ENCODE peak calls at places on chromosomes 12 and 14, in four cellular contexts. K is sigmoid colon; Q is suprapubic skin; E is CD8-positive, alpha-beta T cell. O is an unnamed sample.

GRCh38 chr14:34052658-34053014 is 101.8 kb upstream of the EGLN3 start:
- DNase-seq in K (no peak), Q (no peak), E (no peak), O (no peak)

GRCh38 chr14:99789581-99789980 is 3.6 kb upstream of the EML1 start:
- DNase-seq in K (no peak), Q (no peak), E (no peak), O (no peak)

GRCh38 chr12:89250648-89251047 is 101.7 kb downstream of the DUSP6 start:
- DNase-seq in K (no peak), Q (no peak), E (no peak), O (no peak)

GRCh38 chr14:54682578-54682977 is 115.7 kb downstream of the SAMD4A start:
- DNase-seq in K (no peak), Q (no peak), E (no peak), O (no peak)

GRCh38 chr12:12483438-12483837 is 79.2 kb downstream of the DUSP16 start:
- DNase-seq in K (no peak), Q (no peak), E (no peak), O (no peak)

GRCh38 chr12:126772171-126772864 is 1494.7 kb upstream of the TMEM132C start:
- DNase-seq in K (no peak), Q (no peak), E (peak), O (no peak)

GRCh38 chr14:23457587-23458445 is 11.7 kb upstream of the NGDN start:
- DNase-seq in K (no peak), Q (no peak), E (no peak), O (no peak)

GRCh38 chr12:30725739-30726138 is 29.0 kb downstream of the CAPRIN2 start:
- DNase-seq in K (no peak), Q (no peak), E (no peak), O (no peak)

GRCh38 chr14:32561520-32561919 is 232.4 kb downstream of the AKAP6 start:
- DNase-seq in K (peak), Q (no peak), E (no peak), O (no peak)

GRCh38 chr12:113537751-113538087 is 66.0 kb upstream of the LHX5 start:
- DNase-seq in K (no peak), Q (no peak), E (no peak), O (no peak)

GRCh38 chr12:68497702-68498101 is 113.0 kb upstream of the RAP1B start:
- DNase-seq in K (no peak), Q (no peak), E (no peak), O (no peak)

GRCh38 chr12:123065666-123066457 is 85.0 kb downstream of the PITPNM2 start:
- DNase-seq in K (no peak), Q (no peak), E (no peak), O (no peak)

GRCh38 chr12:20463920-20464524 is 95.7 kb downstream of the PDE3A start:
- DNase-seq in K (no peak), Q (no peak), E (no peak), O (no peak)

GRCh38 chr12:102833687-102834435 is 83.2 kb downstream of the PAH start:
- DNase-seq in K (no peak), Q (no peak), E (no peak), O (no peak)

GRCh38 chr12:77477907-77478533 is 352.7 kb upstream of the NAV3 start:
- DNase-seq in K (no peak), Q (no peak), E (no peak), O (no peak)

GRCh38 chr12:50841654-50842531 is 833 bp upstream of the TMPRSS12 start:
- DNase-seq in K (no peak), Q (no peak), E (no peak), O (no peak)

GRCh38 chr14:99630202-99630601 is 14.7 kb upstream of the HHIPL1 start:
- DNase-seq in K (no peak), Q (no peak), E (no peak), O (no peak)

GRCh38 chr12:123398177-123398916 is 14.4 kb downstream of the KMT5A start:
- DNase-seq in K (peak), Q (no peak), E (no peak), O (no peak)

DNA sequence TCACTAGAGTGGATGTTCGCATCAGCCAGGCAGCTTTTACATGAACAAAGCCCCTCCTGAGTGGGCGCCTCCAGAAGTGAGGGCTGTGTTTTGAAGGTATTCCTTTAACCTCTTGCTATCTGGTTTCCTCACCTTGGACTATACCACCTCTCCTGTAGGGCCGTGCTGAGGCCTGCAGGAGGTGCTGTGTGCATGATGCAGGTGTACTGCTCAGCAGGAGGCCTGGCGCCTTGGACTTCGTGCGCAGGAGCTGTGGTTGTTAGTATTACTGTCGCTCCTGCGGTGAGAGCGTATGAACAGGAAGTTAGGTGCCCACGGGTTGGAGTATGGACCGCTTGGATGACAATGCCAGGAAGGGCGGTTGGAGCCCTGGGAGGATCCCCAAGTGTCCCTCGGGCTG is 130.7 kb downstream of the TSPAN9 start:
- DNase-seq in K (no peak), Q (no peak), E (no peak), O (no peak)
- TF ChIP-seq CTCF in K (no peak), Q (no peak), E (no peak), O (no peak)

GRCh38 chr12:54438506-54438905 is 19.4 kb upstream of the ITGA5 start:
- DNase-seq in K (no peak), Q (no peak), E (no peak), O (no peak)

GRCh38 chr12:54442071-54442470 is 23.0 kb upstream of the ITGA5 start:
- DNase-seq in K (no peak), Q (no peak), E (no peak), O (no peak)

GRCh38 chr12:54439096-54439495 is 20.0 kb upstream of the ITGA5 start:
- DNase-seq in K (no peak), Q (no peak), E (no peak), O (no peak)

GRCh38 chr12:54437697-54438096 is 18.6 kb upstream of the ITGA5 start:
- DNase-seq in K (no peak), Q (no peak), E (no peak), O (no peak)

GRCh38 chr12:54439521-54440255 is 20.6 kb upstream of the ITGA5 start:
- DNase-seq in K (no peak), Q (no peak), E (no peak), O (no peak)
- H3K27ac ChIP-seq in K (peak), Q (no peak), E (no peak), O (no peak)

GRCh38 chr12:75528692-75529091 is 17.3 kb upstream of the KRR1 start:
- DNase-seq in K (no peak), Q (no peak), E (no peak), O (no peak)

GRCh38 chr12:75528272-75528671 is 16.9 kb upstream of the KRR1 start:
- DNase-seq in K (no peak), Q (no peak), E (no peak), O (no peak)

GRCh38 chr12:75529826-75530225 is 18.4 kb upstream of the KRR1 start:
- DNase-seq in K (no peak), Q (no peak), E (no peak), O (no peak)

GRCh38 chr12:75525263-75525662 is 13.9 kb upstream of the KRR1 start:
- DNase-seq in K (no peak), Q (no peak), E (no peak), O (no peak)

DNA sequence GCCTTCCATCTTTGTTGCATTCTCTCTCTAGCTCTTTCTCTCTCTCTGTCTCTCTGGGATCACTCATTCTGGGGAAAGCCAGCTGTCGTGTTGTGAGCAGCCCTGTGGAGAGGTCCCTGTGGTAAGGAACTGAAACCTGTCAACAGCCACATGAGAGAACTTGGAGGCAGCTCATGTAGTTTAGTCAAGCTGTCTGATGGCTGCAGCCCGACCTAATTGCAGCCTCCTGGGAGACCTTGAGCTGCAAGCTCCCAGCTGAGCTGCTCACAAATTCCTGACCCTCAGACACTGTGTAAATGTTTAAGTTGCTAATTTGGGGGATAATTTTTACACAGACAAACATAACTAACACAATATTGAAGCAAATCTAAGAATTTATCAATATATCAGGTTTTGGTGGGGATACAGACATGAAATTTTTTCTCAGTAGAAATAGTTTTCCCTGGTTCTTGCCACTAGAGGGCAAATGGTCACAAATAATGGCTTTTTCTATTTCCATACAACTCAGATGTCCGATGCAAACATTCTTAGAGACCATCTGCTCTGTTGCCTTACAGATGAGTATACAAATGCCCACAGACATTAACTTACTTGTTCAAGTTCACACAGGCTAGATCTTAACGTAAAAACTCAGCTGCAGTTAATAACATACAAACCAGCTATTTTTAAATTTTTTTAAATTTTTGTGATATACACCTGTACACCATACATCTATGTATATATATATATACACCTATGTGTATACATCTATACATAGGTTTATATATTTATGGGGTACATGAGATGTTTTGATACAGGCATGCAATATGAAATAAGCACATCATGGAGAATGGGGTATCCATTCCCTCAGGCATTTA is 15.5 kb upstream of the KRR1 start:
- DNase-seq in K (peak), Q (no peak), E (no peak), O (no peak)
- TF ChIP-seq CTCF in K (peak), Q (peak), E (peak), O (peak)

GRCh38 chr14:60999536-60999935 is 18.5 kb downstream of the SLC38A6 start:
- DNase-seq in K (no peak), Q (no peak), E (no peak), O (no peak)

GRCh38 chr14:60998617-60999016 is 17.6 kb downstream of the SLC38A6 start:
- DNase-seq in K (no peak), Q (no peak), E (no peak), O (no peak)

DNA sequence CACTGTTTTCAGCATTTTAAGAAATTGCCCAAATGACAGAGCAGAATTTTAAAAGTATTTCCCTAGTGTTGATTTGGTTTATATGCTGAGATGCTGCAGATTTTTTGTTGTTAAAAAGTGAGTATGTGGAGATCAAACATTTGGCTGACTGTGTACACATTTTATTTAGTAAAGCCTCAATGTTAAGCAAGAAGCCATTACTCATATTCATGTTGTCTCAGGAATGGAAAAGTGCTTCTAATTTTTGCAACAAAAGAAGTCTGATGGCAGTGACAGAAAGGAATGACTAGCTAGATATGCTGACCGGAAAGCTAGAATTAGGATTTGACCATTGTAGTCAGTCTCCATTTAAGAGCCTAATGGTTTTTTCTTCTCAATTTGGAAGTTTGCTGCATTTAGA is 22.5 kb downstream of the SLC38A6 start:
- DNase-seq in K (no peak), Q (no peak), E (no peak), O (no peak)
- H3K27ac ChIP-seq in K (no peak), Q (no peak), E (no peak), O (no peak)

GRCh38 chr12:125451408-125451807 is 386.2 kb downstream of the AACS start:
- DNase-seq in K (no peak), Q (no peak), E (no peak), O (no peak)

GRCh38 chr12:125454786-125455450 is 389.7 kb downstream of the AACS start:
- DNase-seq in K (no peak), Q (no peak), E (no peak), O (no peak)

GRCh38 chr12:125453751-125454150 is 388.5 kb downstream of the AACS start:
- DNase-seq in K (no peak), Q (no peak), E (no peak), O (no peak)

DNA sequence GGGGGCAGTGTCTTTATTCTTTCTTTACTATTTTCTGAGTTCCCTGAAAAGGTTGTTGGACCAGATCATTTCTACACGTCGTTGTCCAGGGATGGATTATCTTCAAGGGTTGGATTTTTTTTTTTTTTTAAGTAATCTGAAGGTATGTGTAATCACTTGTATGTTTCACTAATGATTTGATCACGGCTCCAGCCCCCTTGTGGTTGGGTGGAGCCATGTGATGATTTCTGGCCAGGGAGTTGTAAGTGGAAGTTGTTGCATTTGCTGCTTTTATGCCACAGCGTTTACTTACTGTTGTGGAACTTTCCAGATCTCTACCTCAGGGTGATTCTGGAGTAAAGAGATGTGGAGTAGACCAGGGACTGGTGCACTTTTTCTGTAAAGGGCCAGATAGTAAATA is 390.3 kb downstream of the AACS start:
- DNase-seq in K (no peak), Q (no peak), E (no peak), O (no peak)
- TF ChIP-seq CTCF in K (no peak), Q (no peak), E (no peak), O (no peak)

DNA sequence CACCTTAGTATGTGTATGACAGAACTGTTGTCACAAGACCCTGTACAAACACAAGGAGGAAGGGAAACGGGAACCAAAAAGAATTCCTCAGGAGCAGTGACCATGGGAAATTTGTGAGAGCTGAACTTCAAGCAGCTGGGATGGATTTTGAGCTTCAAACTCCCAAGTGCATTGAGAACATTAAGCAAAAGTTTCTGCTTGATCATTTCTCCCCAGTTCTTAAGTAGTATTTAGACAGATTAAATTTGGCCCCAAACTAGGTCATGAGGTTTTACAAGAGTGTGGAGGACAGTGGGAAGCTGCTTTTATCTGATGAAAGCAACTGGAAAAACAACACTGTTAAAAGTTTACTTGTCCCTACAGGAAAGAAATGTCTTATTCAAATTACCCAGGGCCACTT is 206.0 kb upstream of the DCN start:
- DNase-seq in K (no peak), Q (no peak), E (no peak), O (no peak)
- H3K27ac ChIP-seq in K (no peak), Q (peak), E (no peak), O (no peak)

DNA sequence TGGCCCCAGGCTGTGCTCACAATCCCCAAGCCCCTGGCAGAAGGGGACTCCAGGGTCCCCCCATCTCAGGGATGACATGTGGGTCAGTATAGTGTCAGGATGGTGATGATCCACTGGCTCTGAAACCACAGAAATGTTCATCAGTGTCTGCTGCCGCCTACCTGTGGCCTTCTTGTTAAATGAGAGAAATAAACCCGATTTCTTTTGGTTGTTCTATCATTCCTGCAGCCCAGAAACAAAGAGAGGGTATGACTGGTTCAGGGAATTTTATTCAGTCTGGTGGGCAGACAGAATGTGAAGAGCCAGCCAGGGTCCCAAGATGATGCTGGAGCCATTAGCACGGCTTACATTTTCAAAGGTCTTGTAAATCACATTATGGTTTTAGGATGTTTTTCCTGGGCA is 86.6 kb downstream of the CRADD start:
- DNase-seq in K (no peak), Q (no peak), E (no peak), O (no peak)
- TF ChIP-seq CTCF in K (no peak), Q (no peak), E (no peak), O (no peak)

DNA sequence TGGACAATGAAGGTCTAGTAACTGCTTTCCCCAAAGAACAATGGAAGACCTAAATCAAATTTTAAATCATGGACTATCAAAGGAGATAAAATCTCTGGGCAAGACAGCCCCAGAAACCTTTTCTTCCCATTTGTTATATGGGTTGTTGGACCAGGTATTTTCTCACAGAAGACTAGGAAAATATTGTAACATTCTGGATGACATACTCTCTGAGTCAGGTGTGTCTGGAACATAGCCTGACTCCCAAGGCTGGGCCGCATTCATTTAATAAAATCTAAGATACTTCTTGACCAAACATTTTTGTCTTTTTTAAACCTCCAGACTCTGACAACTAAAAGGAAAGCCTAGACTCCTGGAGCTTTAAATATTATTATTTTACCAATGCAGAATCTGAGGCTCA is 87.9 kb downstream of the ATP23 start:
- DNase-seq in K (no peak), Q (no peak), E (no peak), O (no peak)
- H3K27ac ChIP-seq in K (no peak), Q (no peak), E (no peak), O (no peak)

GRCh38 chr12:1591029-1591428 is 3.4 kb downstream of the FBXL14 start:
- DNase-seq in K (no peak), Q (no peak), E (no peak), O (no peak)

GRCh38 chr12:1594045-1594294 is 411 bp downstream of the FBXL14 start:
- DNase-seq in K (peak), Q (no peak), E (peak), O (no peak)

GRCh38 chr12:1591543-1591942 is 2.8 kb downstream of the FBXL14 start:
- DNase-seq in K (no peak), Q (no peak), E (no peak), O (no peak)

GRCh38 chr12:1593232-1594044 is 943 bp downstream of the FBXL14 start:
- DNase-seq in K (peak), Q (no peak), E (peak), O (peak)

GRCh38 chr12:1592444-1593231 is 1.7 kb downstream of the FBXL14 start:
- DNase-seq in K (peak), Q (no peak), E (peak), O (peak)
- TF ChIP-seq CTCF in K (no peak), Q (no peak), E (no peak), O (no peak)

GRCh38 chr14:67187210-67187609 is 2.0 kb upstream of the GARIN2 start:
- DNase-seq in K (no peak), Q (no peak), E (no peak), O (no peak)
- H3K27ac ChIP-seq in K (no peak), Q (no peak), E (no peak), O (no peak)